ENCODE peak calls at places on chromosome 19, in five cellular contexts. One of them, this sample, is unnamed.

GRCh38 chr19:47363758-47364529 is 14.8 kb downstream of the DHX34 start:
- DNase-seq in IMR-90: peak
- DNase-seq in fibroblast of lung: peak
- DNase-seq in hepatocyte: no peak
- DNase-seq in right lobe of liver: no peak
- DNase-seq in this sample: peak

GRCh38 chr19:39434123-39435076 is 1.3 kb downstream of the RPS16 start:
- DNase-seq in hepatocyte: no peak
- DNase-seq in IMR-90: no peak
- DNase-seq in fibroblast of lung: no peak
- DNase-seq in right lobe of liver: no peak
- DNase-seq in this sample: no peak

GRCh38 chr19:38869836-38870607 is 8.1 kb downstream of the RINL start:
- DNase-seq in right lobe of liver: peak
- DNase-seq in hepatocyte: peak
- DNase-seq in IMR-90: peak
- DNase-seq in fibroblast of lung: peak
- DNase-seq in this sample: peak

GRCh38 chr19:19459099-19459498 is 53.6 kb downstream of the GATAD2A start:
- DNase-seq in hepatocyte: no peak
- DNase-seq in fibroblast of lung: peak
- DNase-seq in right lobe of liver: no peak
- DNase-seq in IMR-90: peak
- DNase-seq in this sample: no peak

GRCh38 chr19:1076951-1077350 is 10.0 kb downstream of the ARHGAP45 start:
- DNase-seq in hepatocyte: no peak
- DNase-seq in fibroblast of lung: no peak
- DNase-seq in right lobe of liver: peak
- DNase-seq in IMR-90: no peak
- DNase-seq in this sample: no peak

GRCh38 chr19:5672708-5673459 is 7.4 kb downstream of the MICOS13 start:
- DNase-seq in IMR-90: no peak
- DNase-seq in right lobe of liver: no peak
- DNase-seq in fibroblast of lung: no peak
- DNase-seq in hepatocyte: no peak
- DNase-seq in this sample: no peak

GRCh38 chr19:43525836-43526771 is 897 bp downstream of the ETHE1 start:
- DNase-seq in right lobe of liver: no peak
- DNase-seq in IMR-90: peak
- DNase-seq in hepatocyte: peak
- DNase-seq in fibroblast of lung: no peak
- DNase-seq in this sample: no peak

GRCh38 chr19:46944918-46945628 is 74.6 kb upstream of the NPAS1 start:
- DNase-seq in IMR-90: peak
- DNase-seq in fibroblast of lung: peak
- DNase-seq in right lobe of liver: peak
- DNase-seq in hepatocyte: peak
- DNase-seq in this sample: peak

GRCh38 chr19:40630571-40631160 is 29.5 kb downstream of the LTBP4 start:
- DNase-seq in fibroblast of lung: no peak
- DNase-seq in IMR-90: no peak
- DNase-seq in right lobe of liver: no peak
- DNase-seq in hepatocyte: no peak
- DNase-seq in this sample: no peak

GRCh38 chr19:19591133-19591825 is 27.2 kb downstream of the PBX4 start:
- DNase-seq in right lobe of liver: no peak
- DNase-seq in IMR-90: peak
- DNase-seq in hepatocyte: peak
- DNase-seq in fibroblast of lung: peak
- DNase-seq in this sample: peak

GRCh38 chr19:56333506-56333905 is 18.9 kb upstream of the ZSCAN5A start:
- DNase-seq in hepatocyte: peak
- DNase-seq in right lobe of liver: no peak
- DNase-seq in IMR-90: peak
- DNase-seq in fibroblast of lung: peak
- DNase-seq in this sample: peak

GRCh38 chr19:46355234-46355990 is 8.5 kb downstream of the PPP5C start:
- DNase-seq in IMR-90: no peak
- DNase-seq in fibroblast of lung: no peak
- DNase-seq in hepatocyte: peak
- DNase-seq in right lobe of liver: peak
- DNase-seq in this sample: no peak

GRCh38 chr19:1412323-1412923 is 5.0 kb downstream of the DAZAP1 start:
- DNase-seq in IMR-90: no peak
- DNase-seq in fibroblast of lung: no peak
- DNase-seq in hepatocyte: no peak
- DNase-seq in right lobe of liver: no peak
- DNase-seq in this sample: no peak

GRCh38 chr19:12687496-12688196 is at the start of gene GNG14:
- DNase-seq in fibroblast of lung: no peak
- DNase-seq in hepatocyte: no peak
- DNase-seq in IMR-90: no peak
- DNase-seq in right lobe of liver: no peak
- DNase-seq in this sample: no peak

GRCh38 chr19:280541-281007 is 10.6 kb downstream of the PLPP2 start:
- DNase-seq in fibroblast of lung: no peak
- DNase-seq in right lobe of liver: no peak
- DNase-seq in IMR-90: no peak
- DNase-seq in hepatocyte: no peak
- DNase-seq in this sample: no peak

GRCh38 chr19:42114412-42114811 is 17.8 kb downstream of the POU2F2 start:
- DNase-seq in hepatocyte: no peak
- DNase-seq in right lobe of liver: no peak
- DNase-seq in IMR-90: no peak
- DNase-seq in fibroblast of lung: no peak
- DNase-seq in this sample: no peak

GRCh38 chr19:41166888-41167804 is 25.9 kb upstream of the CYP2S1 start:
- DNase-seq in right lobe of liver: no peak
- DNase-seq in hepatocyte: peak
- DNase-seq in IMR-90: no peak
- DNase-seq in fibroblast of lung: no peak
- DNase-seq in this sample: no peak

GRCh38 chr19:49340069-49340864 is 5.1 kb downstream of the CD37 start:
- DNase-seq in IMR-90: no peak
- DNase-seq in right lobe of liver: peak
- DNase-seq in fibroblast of lung: peak
- DNase-seq in hepatocyte: peak
- DNase-seq in this sample: no peak

GRCh38 chr19:29873024-29873800 is 61.4 kb downstream of the CCNE1 start:
- DNase-seq in fibroblast of lung: peak
- DNase-seq in IMR-90: no peak
- DNase-seq in hepatocyte: peak
- DNase-seq in right lobe of liver: no peak
- DNase-seq in this sample: no peak

GRCh38 chr19:44367024-44367423 is 10.5 kb upstream of the ZNF112 start:
- DNase-seq in fibroblast of lung: peak
- DNase-seq in IMR-90: no peak
- DNase-seq in hepatocyte: no peak
- DNase-seq in right lobe of liver: no peak
- DNase-seq in this sample: no peak

GRCh38 chr19:1882786-1883692 is 2.3 kb downstream of the ABHD17A start:
- DNase-seq in fibroblast of lung: no peak
- DNase-seq in hepatocyte: no peak
- DNase-seq in IMR-90: no peak
- DNase-seq in right lobe of liver: no peak
- DNase-seq in this sample: no peak

GRCh38 chr19:55178781-55179569 is 1.1 kb downstream of the SYT5 start:
- DNase-seq in IMR-90: peak
- DNase-seq in hepatocyte: peak
- DNase-seq in fibroblast of lung: peak
- DNase-seq in right lobe of liver: peak
- DNase-seq in this sample: peak

GRCh38 chr19:57167385-57167784 is at the start of gene DUXA:
- DNase-seq in right lobe of liver: no peak
- DNase-seq in IMR-90: no peak
- DNase-seq in fibroblast of lung: no peak
- DNase-seq in hepatocyte: no peak
- DNase-seq in this sample: no peak

GRCh38 chr19:55516878-55517620 is 19.9 kb downstream of the SBK2 start:
- DNase-seq in IMR-90: peak
- DNase-seq in right lobe of liver: peak
- DNase-seq in hepatocyte: peak
- DNase-seq in fibroblast of lung: peak
- DNase-seq in this sample: peak

GRCh38 chr19:53034948-53035675 is 9.4 kb upstream of the ERVV-2 start:
- DNase-seq in fibroblast of lung: no peak
- DNase-seq in hepatocyte: no peak
- DNase-seq in IMR-90: no peak
- DNase-seq in right lobe of liver: no peak
- DNase-seq in this sample: no peak

GRCh38 chr19:27972291-27973040 is 1240.5 kb downstream of the UQCRFS1 start:
- DNase-seq in fibroblast of lung: no peak
- DNase-seq in hepatocyte: peak
- DNase-seq in right lobe of liver: no peak
- DNase-seq in IMR-90: no peak
- DNase-seq in this sample: peak

GRCh38 chr19:55384576-55385235 is 614 bp upstream of the TMEM238 start:
- DNase-seq in IMR-90: no peak
- DNase-seq in hepatocyte: no peak
- DNase-seq in fibroblast of lung: no peak
- DNase-seq in right lobe of liver: peak
- DNase-seq in this sample: no peak

GRCh38 chr19:41657157-41657556 is 30.3 kb upstream of the CEACAM4 start:
- DNase-seq in IMR-90: no peak
- DNase-seq in right lobe of liver: no peak
- DNase-seq in hepatocyte: no peak
- DNase-seq in fibroblast of lung: no peak
- DNase-seq in this sample: no peak

GRCh38 chr19:53558404-53558803 is 20.5 kb downstream of the ZNF331 start:
- DNase-seq in hepatocyte: no peak
- DNase-seq in fibroblast of lung: no peak
- DNase-seq in right lobe of liver: no peak
- DNase-seq in IMR-90: no peak
- DNase-seq in this sample: no peak

GRCh38 chr19:46303702-46304397 is 7.0 kb downstream of the HIF3A start:
- DNase-seq in fibroblast of lung: peak
- DNase-seq in right lobe of liver: peak
- DNase-seq in hepatocyte: peak
- DNase-seq in IMR-90: no peak
- DNase-seq in this sample: peak

GRCh38 chr19:6333439-6333838 is at the start of gene ACER1:
- DNase-seq in hepatocyte: no peak
- DNase-seq in right lobe of liver: no peak
- DNase-seq in IMR-90: no peak
- DNase-seq in fibroblast of lung: no peak
- DNase-seq in this sample: no peak

GRCh38 chr19:47633516-47633915 is 24.6 kb downstream of the BICRA start:
- DNase-seq in right lobe of liver: no peak
- DNase-seq in hepatocyte: peak
- DNase-seq in IMR-90: no peak
- DNase-seq in fibroblast of lung: no peak
- DNase-seq in this sample: no peak

GRCh38 chr19:40398417-40399056 is 8.6 kb upstream of the HIPK4 start:
- DNase-seq in IMR-90: no peak
- DNase-seq in right lobe of liver: no peak
- DNase-seq in hepatocyte: peak
- DNase-seq in fibroblast of lung: no peak
- DNase-seq in this sample: peak

DNA sequence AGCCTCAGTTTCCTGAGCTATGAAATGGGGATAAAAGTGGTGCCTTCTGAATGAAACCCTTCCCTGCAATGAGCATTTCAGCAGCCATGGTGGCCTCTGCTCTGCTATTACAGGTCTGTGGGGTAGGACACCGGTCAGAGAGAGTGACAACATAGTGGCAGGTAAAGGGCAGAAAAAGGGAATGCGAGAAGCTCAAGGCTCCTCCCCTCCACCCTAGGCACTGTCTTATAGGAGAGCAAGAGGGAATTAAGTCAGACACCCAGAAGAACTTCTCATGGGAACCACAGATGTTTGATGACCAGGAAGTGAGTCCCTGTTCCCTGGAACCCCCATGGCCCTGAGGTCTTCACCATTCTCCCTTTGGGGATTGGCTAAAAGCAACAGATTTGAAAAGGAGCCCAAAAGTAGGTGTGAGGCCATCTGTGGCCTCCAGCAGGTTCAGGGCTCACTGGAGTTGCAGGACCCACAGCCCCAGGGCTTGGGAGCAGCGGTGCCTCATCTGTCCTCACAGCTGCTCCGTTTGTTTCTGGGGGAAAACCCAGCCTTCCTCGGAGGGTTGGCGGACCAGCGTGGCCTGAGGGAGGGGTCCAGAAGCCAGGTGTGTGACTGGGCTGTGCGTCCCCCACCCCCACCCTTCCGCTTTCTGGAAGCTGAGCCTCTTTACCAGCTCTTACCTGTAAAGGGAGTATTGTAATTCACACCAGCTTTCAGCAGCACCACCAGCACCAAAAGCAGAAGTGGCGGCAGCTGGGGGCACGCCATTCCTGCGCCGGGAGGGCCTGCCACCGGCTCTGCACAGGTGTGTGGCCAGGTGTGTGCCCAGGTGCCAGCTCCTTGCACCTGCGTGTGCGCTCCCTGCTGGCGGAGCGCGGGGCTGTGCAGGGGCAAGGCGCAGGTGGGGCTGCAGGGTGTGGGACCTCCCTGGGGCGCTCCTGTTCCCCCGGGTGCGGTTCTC is 19.4 kb downstream of the IQCN start:
- DNase-seq in IMR-90: no peak
- DNase-seq in hepatocyte: no peak
- DNase-seq in right lobe of liver: no peak
- DNase-seq in fibroblast of lung: no peak
- DNase-seq in this sample: no peak
- TF ChIP-seq CTCF in IMR-90: no peak
- TF ChIP-seq CTCF in hepatocyte: peak
- TF ChIP-seq CTCF in right lobe of liver: no peak
- TF ChIP-seq CTCF in fibroblast of lung: no peak
- TF ChIP-seq CTCF in this sample: peak

GRCh38 chr19:51123381-51124186 is 1.1 kb upstream of the SIGLEC9 start:
- DNase-seq in right lobe of liver: peak
- DNase-seq in hepatocyte: no peak
- DNase-seq in IMR-90: no peak
- DNase-seq in fibroblast of lung: no peak
- DNase-seq in this sample: no peak
- H3K4me3 ChIP-seq in right lobe of liver: no peak
- H3K4me3 ChIP-seq in hepatocyte: no peak
- H3K4me3 ChIP-seq in IMR-90: no peak
- H3K4me3 ChIP-seq in fibroblast of lung: no peak
- H3K4me3 ChIP-seq in this sample: no peak

GRCh38 chr19:11131471-11131870 is 24.1 kb downstream of the SPC24 start:
- DNase-seq in IMR-90: no peak
- DNase-seq in hepatocyte: no peak
- DNase-seq in fibroblast of lung: no peak
- DNase-seq in right lobe of liver: no peak
- DNase-seq in this sample: no peak
- H3K27ac ChIP-seq in IMR-90: peak
- H3K27ac ChIP-seq in hepatocyte: peak
- H3K27ac ChIP-seq in fibroblast of lung: peak
- H3K27ac ChIP-seq in right lobe of liver: no peak
- H3K27ac ChIP-seq in this sample: no peak

DNA sequence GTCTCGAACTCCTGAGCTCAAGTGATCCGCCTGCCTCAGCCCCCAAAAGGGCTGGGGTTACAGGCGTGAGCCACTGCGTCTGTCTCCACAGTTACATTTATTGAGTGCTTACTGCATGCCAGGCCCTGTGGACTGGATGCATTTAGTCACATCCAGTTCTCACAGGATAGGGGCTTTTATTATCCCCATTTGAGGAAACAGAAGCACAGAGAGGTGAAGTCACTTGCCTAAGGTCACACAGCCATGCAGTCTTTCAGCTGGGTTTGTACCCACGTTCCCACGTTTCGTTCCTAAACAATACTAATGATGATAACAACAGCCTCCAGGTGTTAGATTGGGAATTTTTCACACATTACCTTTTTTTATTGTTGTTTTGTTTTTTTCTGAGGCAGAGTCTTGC is 9.1 kb upstream of the EBI3 start:
- DNase-seq in fibroblast of lung: no peak
- DNase-seq in right lobe of liver: no peak
- DNase-seq in IMR-90: no peak
- DNase-seq in hepatocyte: no peak
- DNase-seq in this sample: no peak
- TF ChIP-seq CTCF in fibroblast of lung: no peak
- TF ChIP-seq CTCF in right lobe of liver: no peak
- TF ChIP-seq CTCF in IMR-90: no peak
- TF ChIP-seq CTCF in hepatocyte: no peak
- TF ChIP-seq CTCF in this sample: no peak